ENCODE peak calls at places on chromosome 13, in six cellular contexts. N, W, M, I, P and H are unnamed samples.

GRCh38 chr13:45737571-45738002 is 35.5 kb downstream of the CBY2 start:
- DNase-seq in N (no peak), W (no peak), M (no peak), I (no peak), P (no peak), H (no peak)

GRCh38 chr13:30743319-30744055 is 8.1 kb downstream of the ALOX5AP start:
- DNase-seq in N (no peak), W (no peak), M (no peak), I (no peak), P (no peak), H (peak; percentile 99)

GRCh38 chr13:57409656-57410055 is 221.9 kb upstream of the PCDH17 start:
- DNase-seq in N (no peak), W (no peak), M (no peak), I (no peak), P (no peak), H (no peak)

GRCh38 chr13:62781866-62782265 is 1366.2 kb upstream of the PCDH20 start:
- DNase-seq in N (no peak), W (no peak), M (no peak), I (no peak), P (no peak), H (no peak)

GRCh38 chr13:109743706-109744453 is 42.5 kb downstream of the IRS2 start:
- DNase-seq in N (no peak), W (no peak), M (no peak), I (peak; percentile 52), P (no peak), H (peak; percentile 86)

GRCh38 chr13:114141261-114141996 is 9.0 kb upstream of the RASA3 start:
- DNase-seq in N (no peak), W (no peak), M (no peak), I (no peak), P (no peak), H (no peak)

GRCh38 chr13:23637813-23638212 is 67.6 kb downstream of the TNFRSF19 start:
- DNase-seq in N (no peak), W (no peak), M (peak; percentile 11), I (no peak), P (no peak), H (no peak)

GRCh38 chr13:58773280-58773859 is 1141.8 kb downstream of the PCDH17 start:
- DNase-seq in N (no peak), W (no peak), M (no peak), I (no peak), P (no peak), H (no peak)

GRCh38 chr13:68851026-68851425 is 1256.6 kb upstream of the ATXN8OS start:
- DNase-seq in N (no peak), W (peak; percentile 45), M (no peak), I (no peak), P (no peak), H (no peak)

GRCh38 chr13:24081388-24081787 is 79.1 kb upstream of the SPATA13 start:
- DNase-seq in N (no peak), W (no peak), M (no peak), I (no peak), P (no peak), H (no peak)

GRCh38 chr13:39616087-39616694 is 13.2 kb upstream of the LHFPL6 start:
- DNase-seq in N (peak; percentile 58), W (peak; percentile 24), M (peak; percentile 25), I (peak; percentile 30), P (no peak), H (peak; percentile 67)

GRCh38 chr13:49584771-49585182 is 581 bp downstream of the RCBTB1 start:
- DNase-seq in N (no peak), W (no peak), M (no peak), I (no peak), P (no peak), H (peak; percentile 9)

GRCh38 chr13:99982021-99982740 is 597 bp downstream of the ZIC2 start:
- DNase-seq in N (no peak), W (no peak), M (no peak), I (no peak), P (no peak), H (no peak)

GRCh38 chr13:99403458-99403971 is 96.3 kb upstream of the GPR183 start:
- DNase-seq in N (no peak), W (no peak), M (no peak), I (no peak), P (no peak), H (no peak)

GRCh38 chr13:47426126-47426849 is 529.4 kb upstream of the HTR2A start:
- DNase-seq in N (no peak), W (no peak), M (no peak), I (no peak), P (no peak), H (peak; percentile 89)

GRCh38 chr13:52010890-52011689 is at the start of gene ATP7B:
- DNase-seq in N (no peak), W (no peak), M (no peak), I (no peak), P (no peak), H (no peak)

GRCh38 chr13:110669036-110669435 is 36.9 kb downstream of the CARS2 start:
- DNase-seq in N (no peak), W (no peak), M (no peak), I (no peak), P (no peak), H (no peak)

GRCh38 chr13:59880468-59880867 is 283.3 kb downstream of the DIAPH3 start:
- DNase-seq in N (no peak), W (no peak), M (no peak), I (no peak), P (no peak), H (peak; percentile 66)

GRCh38 chr13:21901772-21902708 is 231.2 kb downstream of the FGF9 start:
- DNase-seq in N (no peak), W (no peak), M (no peak), I (no peak), P (no peak), H (no peak)

GRCh38 chr13:66940113-66940512 is 290.0 kb downstream of the PCDH9 start:
- DNase-seq in N (no peak), W (no peak), M (no peak), I (no peak), P (no peak), H (peak; percentile 74)

GRCh38 chr13:107466326-107466725 is 749.0 kb downstream of the LIG4 start:
- DNase-seq in N (no peak), W (no peak), M (no peak), I (no peak), P (no peak), H (peak; percentile 56)

GRCh38 chr13:42807866-42808265 is 26.5 kb downstream of the FAM216B start:
- DNase-seq in N (no peak), W (no peak), M (no peak), I (no peak), P (no peak), H (peak; percentile 83)

GRCh38 chr13:28425796-28426195 is 69.1 kb downstream of the FLT1 start:
- DNase-seq in N (no peak), W (no peak), M (no peak), I (no peak), P (no peak), H (no peak)

GRCh38 chr13:20997301-20998061 is 63.9 kb downstream of the LATS2 start:
- DNase-seq in N (no peak), W (no peak), M (no peak), I (no peak), P (no peak), H (peak; percentile 93)

GRCh38 chr13:31965361-31966066 is 66.1 kb upstream of the FRY start:
- DNase-seq in N (no peak), W (no peak), M (no peak), I (no peak), P (no peak), H (no peak)

GRCh38 chr13:109783447-109783814 is 3.0 kb downstream of the IRS2 start:
- DNase-seq in N (no peak), W (no peak), M (no peak), I (no peak), P (no peak), H (no peak)

GRCh38 chr13:107866007-107866665 is 349.2 kb downstream of the LIG4 start:
- DNase-seq in N (no peak), W (no peak), M (peak; percentile 15), I (no peak), P (no peak), H (peak; percentile 48)

GRCh38 chr13:49256841-49257240 is 9.1 kb downstream of the CDADC1 start:
- DNase-seq in N (no peak), W (no peak), M (no peak), I (no peak), P (no peak), H (no peak)

GRCh38 chr13:113650731-113651148 is 7.3 kb downstream of the ATP4B start:
- DNase-seq in N (no peak), W (no peak), M (no peak), I (no peak), P (no peak), H (no peak)

GRCh38 chr13:36965767-36966166 is 33.4 kb downstream of the ALG5 start:
- DNase-seq in N (no peak), W (no peak), M (no peak), I (no peak), P (peak; percentile 33), H (peak; percentile 93)